ENCODE peak calls at places on chromosomes 2 and 18, in five cellular contexts. P is kidney tubule cell, Z is AG20443, I is NCI-H2081, T is OCI-M1. E is an unnamed sample.

GRCh38 chr2:74516070-74516633 is 1.9 kb downstream of the TLX2 start:
- DNase-seq in P (peak), Z (peak), I (no peak), T (no peak), E (no peak)

GRCh38 chr2:231190531-231191197 is 7.8 kb upstream of the ARMC9 start:
- DNase-seq in P (peak), Z (peak), I (no peak), T (no peak), E (no peak)

GRCh38 chr18:13437801-13438506 is 219.4 kb downstream of the LDLRAD4 start:
- DNase-seq in P (peak), Z (no peak), I (no peak), T (no peak), E (no peak)

GRCh38 chr2:7915302-7916200 is 766.3 kb upstream of the ID2 start:
- DNase-seq in P (no peak), Z (peak), I (no peak), T (peak), E (no peak)

GRCh38 chr2:30710016-30710415 is 97.2 kb downstream of the CAPN13 start:
- DNase-seq in P (no peak), Z (no peak), I (no peak), T (no peak), E (no peak)

GRCh38 chr18:79570266-79571201 is 109.1 kb upstream of the CTDP1 start:
- DNase-seq in P (peak), Z (peak), I (no peak), T (no peak), E (no peak)

GRCh38 chr2:204722207-204722606 is 176.9 kb downstream of the PARD3B start:
- DNase-seq in P (no peak), Z (peak), I (no peak), T (no peak), E (no peak)

GRCh38 chr2:135676031-135676430 is 65.6 kb upstream of the UBXN4 start:
- DNase-seq in P (no peak), Z (no peak), I (no peak), T (no peak), E (no peak)